ENCODE peak calls at places on chromosomes 16 and 17, in nine cellular contexts. G is breast epithelium; P is NCI-H1048; R is activated naive CD8-positive, alpha-beta T cell treated with anti-CD3 and anti-CD28 coated beads, Interleukin-2, amount 50 U/mL, for 24 hours; Q is epithelial cell of esophagus; E is kidney; Y is germinal center; Z is LoVo; O is lower leg skin. M is an unnamed sample.

GRCh38 chr17:9900019-9900594 is 5.0 kb downstream of the RCVRN start:
- DNase-seq in G (no peak), P (no peak), R (no peak), Q (no peak), E (no peak), Y (no peak), Z (no peak), O (no peak), M (no peak)

GRCh38 chr17:50271173-50271750 is 3.0 kb upstream of the TMEM92 start:
- DNase-seq in G (peak; percentile 36), P (no peak), R (no peak), Q (no peak), E (no peak), Y (no peak), Z (no peak), O (no peak), M (no peak)

GRCh38 chr17:15971108-15971507 is 26.2 kb downstream of the ADORA2B start:
- DNase-seq in G (no peak), P (no peak), R (no peak), Q (peak; percentile 24), E (no peak), Y (no peak), Z (no peak), O (no peak), M (no peak)

GRCh38 chr16:26569793-26570192 is 496.9 kb upstream of the C16orf82 start:
- DNase-seq in G (no peak), P (no peak), R (no peak), Q (no peak), E (no peak), Y (no peak), Z (no peak), O (no peak), M (no peak)

GRCh38 chr16:58563235-58563634 is 47.9 kb downstream of the SETD6 start:
- DNase-seq in G (no peak), P (no peak), R (no peak), Q (peak; percentile 67), E (no peak), Y (no peak), Z (peak; percentile 8), O (no peak), M (no peak)

GRCh38 chr17:8163978-8164814 is 1.4 kb upstream of the VAMP2 start:
- DNase-seq in G (no peak), P (no peak), R (peak; percentile 81), Q (peak; percentile 45), E (peak; percentile 91), Y (no peak), Z (no peak), O (peak; percentile 79), M (no peak)

GRCh38 chr17:15659663-15660062 is 24.4 kb downstream of the TRIM16 start:
- DNase-seq in G (no peak), P (no peak), R (no peak), Q (peak; percentile 77), E (peak; percentile 83), Y (no peak), Z (peak; percentile 85), O (no peak), M (no peak)

GRCh38 chr17:27853121-27853520 is 40.0 kb downstream of the LYRM9 start:
- DNase-seq in G (no peak), P (no peak), R (no peak), Q (no peak), E (no peak), Y (no peak), Z (no peak), O (no peak), M (no peak)

GRCh38 chr16:86874141-86874540 is 295.8 kb downstream of the FOXL1 start:
- DNase-seq in G (no peak), P (no peak), R (peak; percentile 58), Q (peak; percentile 18), E (no peak), Y (peak; percentile 33), Z (peak; percentile 24), O (no peak), M (no peak)

GRCh38 chr16:84989791-84990620 is 21.3 kb downstream of the ZDHHC7 start:
- DNase-seq in G (no peak), P (no peak), R (no peak), Q (no peak), E (no peak), Y (no peak), Z (no peak), O (no peak), M (no peak)

GRCh38 chr17:82244413-82245140 is 15.7 kb downstream of the SLC16A3 start:
- DNase-seq in G (no peak), P (no peak), R (no peak), Q (peak; percentile 52), E (peak; percentile 73), Y (no peak), Z (no peak), O (no peak), M (no peak)

GRCh38 chr17:78306913-78307312 is 53.0 kb downstream of the SOCS3 start:
- DNase-seq in G (no peak), P (no peak), R (no peak), Q (no peak), E (no peak), Y (no peak), Z (no peak), O (no peak), M (no peak)

M was measured in esophagus muscularis mucosa.